ENCODE peak calls at places on chromosomes 5 and 9, in five cellular contexts. One of them, this sample, is unnamed.

GRCh38 chr9:136324501-136325300 is 2.6 kb upstream of the GPSM1 start:
- DNase-seq in AG10803: no peak
- DNase-seq in colonic mucosa: no peak
- DNase-seq in glutamatergic neuron: no peak
- DNase-seq in transverse colon: no peak
- DNase-seq in this sample: peak

GRCh38 chr5:115265220-115265619 is 2.5 kb upstream of the PGGT1B start:
- DNase-seq in glutamatergic neuron: no peak
- DNase-seq in transverse colon: no peak
- DNase-seq in AG10803: no peak
- DNase-seq in colonic mucosa: no peak
- DNase-seq in this sample: no peak

GRCh38 chr5:58066076-58066475 is 393.8 kb downstream of the PLK2 start:
- DNase-seq in glutamatergic neuron: no peak
- DNase-seq in transverse colon: no peak
- DNase-seq in colonic mucosa: no peak
- DNase-seq in AG10803: no peak
- DNase-seq in this sample: no peak

GRCh38 chr5:160166973-160167622 is 47.8 kb upstream of the PWWP2A start:
- DNase-seq in colonic mucosa: no peak
- DNase-seq in glutamatergic neuron: no peak
- DNase-seq in AG10803: no peak
- DNase-seq in transverse colon: no peak
- DNase-seq in this sample: no peak

GRCh38 chr9:136273244-136273865 is 27.7 kb upstream of the QSOX2 start:
- DNase-seq in transverse colon: no peak
- DNase-seq in glutamatergic neuron: no peak
- DNase-seq in AG10803: no peak
- DNase-seq in colonic mucosa: no peak
- DNase-seq in this sample: no peak

GRCh38 chr9:104836235-104836634 is 72.3 kb downstream of the NIPSNAP3B start:
- DNase-seq in AG10803: no peak
- DNase-seq in glutamatergic neuron: no peak
- DNase-seq in colonic mucosa: no peak
- DNase-seq in transverse colon: no peak
- DNase-seq in this sample: no peak

GRCh38 chr9:69466151-69466550 is 141.1 kb downstream of the ENTREP1 start:
- DNase-seq in glutamatergic neuron: no peak
- DNase-seq in transverse colon: no peak
- DNase-seq in AG10803: peak
- DNase-seq in colonic mucosa: no peak
- DNase-seq in this sample: no peak

GRCh38 chr5:123719004-123719403 is 207.0 kb downstream of the CSNK1G3 start:
- DNase-seq in transverse colon: no peak
- DNase-seq in colonic mucosa: no peak
- DNase-seq in glutamatergic neuron: no peak
- DNase-seq in AG10803: no peak
- DNase-seq in this sample: no peak

GRCh38 chr5:160293901-160294561 is 18.3 kb downstream of the CCNJL start:
- DNase-seq in transverse colon: no peak
- DNase-seq in AG10803: no peak
- DNase-seq in glutamatergic neuron: no peak
- DNase-seq in colonic mucosa: no peak
- DNase-seq in this sample: no peak

GRCh38 chr9:69115621-69116020 is 58.5 kb upstream of the TJP2 start:
- DNase-seq in glutamatergic neuron: no peak
- DNase-seq in colonic mucosa: no peak
- DNase-seq in AG10803: peak
- DNase-seq in transverse colon: no peak
- DNase-seq in this sample: no peak

GRCh38 chr5:3698412-3698811 is 102.8 kb downstream of the IRX1 start:
- DNase-seq in transverse colon: no peak
- DNase-seq in AG10803: no peak
- DNase-seq in glutamatergic neuron: no peak
- DNase-seq in colonic mucosa: no peak
- DNase-seq in this sample: no peak

GRCh38 chr5:38497946-38498345 is 58.5 kb downstream of the LIFR start:
- DNase-seq in transverse colon: no peak
- DNase-seq in glutamatergic neuron: no peak
- DNase-seq in colonic mucosa: no peak
- DNase-seq in AG10803: peak
- DNase-seq in this sample: no peak

GRCh38 chr5:125117556-125117955 is 371.1 kb upstream of the ZNF608 start:
- DNase-seq in AG10803: peak
- DNase-seq in transverse colon: no peak
- DNase-seq in colonic mucosa: no peak
- DNase-seq in glutamatergic neuron: no peak
- DNase-seq in this sample: no peak

GRCh38 chr5:39780341-39780740 is 355.6 kb upstream of the DAB2 start:
- DNase-seq in glutamatergic neuron: no peak
- DNase-seq in colonic mucosa: no peak
- DNase-seq in AG10803: peak
- DNase-seq in transverse colon: no peak
- DNase-seq in this sample: no peak

GRCh38 chr9:96025995-96026572 is 150.6 kb downstream of the ERCC6L2 start:
- DNase-seq in transverse colon: no peak
- DNase-seq in glutamatergic neuron: peak
- DNase-seq in colonic mucosa: no peak
- DNase-seq in AG10803: no peak
- DNase-seq in this sample: no peak

GRCh38 chr5:96433066-96433447 is at the start of gene PCSK1:
- DNase-seq in transverse colon: no peak
- DNase-seq in glutamatergic neuron: peak
- DNase-seq in colonic mucosa: no peak
- DNase-seq in AG10803: no peak
- DNase-seq in this sample: no peak

GRCh38 chr5:96427823-96428222 is 5.2 kb downstream of the PCSK1 start:
- DNase-seq in AG10803: peak
- DNase-seq in glutamatergic neuron: no peak
- DNase-seq in colonic mucosa: no peak
- DNase-seq in transverse colon: no peak
- DNase-seq in this sample: no peak

GRCh38 chr5:96434201-96434645 is 1.2 kb upstream of the PCSK1 start:
- DNase-seq in AG10803: peak
- DNase-seq in colonic mucosa: peak
- DNase-seq in transverse colon: peak
- DNase-seq in glutamatergic neuron: peak
- DNase-seq in this sample: peak

GRCh38 chr5:96432245-96433065 is 593 bp downstream of the PCSK1 start:
- DNase-seq in glutamatergic neuron: peak
- DNase-seq in AG10803: peak
- DNase-seq in transverse colon: no peak
- DNase-seq in colonic mucosa: no peak
- DNase-seq in this sample: no peak

GRCh38 chr5:96431376-96432244 is 1.4 kb downstream of the PCSK1 start:
- DNase-seq in colonic mucosa: no peak
- DNase-seq in transverse colon: no peak
- DNase-seq in glutamatergic neuron: peak
- DNase-seq in AG10803: peak
- DNase-seq in this sample: no peak
- TF ChIP-seq CTCF in colonic mucosa: no peak
- TF ChIP-seq CTCF in transverse colon: no peak
- TF ChIP-seq CTCF in glutamatergic neuron: no peak
- TF ChIP-seq CTCF in AG10803: no peak
- TF ChIP-seq CTCF in this sample: no peak

GRCh38 chr9:108197888-108198287 is 657.9 kb downstream of the ACTL7B start:
- DNase-seq in glutamatergic neuron: no peak
- DNase-seq in colonic mucosa: no peak
- DNase-seq in AG10803: no peak
- DNase-seq in transverse colon: no peak
- DNase-seq in this sample: no peak
- TF ChIP-seq CTCF in glutamatergic neuron: no peak
- TF ChIP-seq CTCF in colonic mucosa: no peak
- TF ChIP-seq CTCF in AG10803: no peak
- TF ChIP-seq CTCF in transverse colon: no peak
- TF ChIP-seq CTCF in this sample: no peak

GRCh38 chr5:15285901-15286583 is 213.9 kb upstream of the FBXL7 start:
- DNase-seq in colonic mucosa: peak
- DNase-seq in AG10803: peak
- DNase-seq in glutamatergic neuron: no peak
- DNase-seq in transverse colon: no peak
- DNase-seq in this sample: no peak

GRCh38 chr5:15290953-15291352 is 209.0 kb upstream of the FBXL7 start:
- DNase-seq in glutamatergic neuron: no peak
- DNase-seq in AG10803: no peak
- DNase-seq in colonic mucosa: no peak
- DNase-seq in transverse colon: no peak
- DNase-seq in this sample: no peak

GRCh38 chr5:15286659-15287058 is 213.3 kb upstream of the FBXL7 start:
- DNase-seq in AG10803: peak
- DNase-seq in transverse colon: no peak
- DNase-seq in colonic mucosa: no peak
- DNase-seq in glutamatergic neuron: no peak
- DNase-seq in this sample: no peak
- TF ChIP-seq CTCF in AG10803: peak
- TF ChIP-seq CTCF in transverse colon: no peak
- TF ChIP-seq CTCF in colonic mucosa: no peak
- TF ChIP-seq CTCF in glutamatergic neuron: no peak
- TF ChIP-seq CTCF in this sample: no peak

DNA sequence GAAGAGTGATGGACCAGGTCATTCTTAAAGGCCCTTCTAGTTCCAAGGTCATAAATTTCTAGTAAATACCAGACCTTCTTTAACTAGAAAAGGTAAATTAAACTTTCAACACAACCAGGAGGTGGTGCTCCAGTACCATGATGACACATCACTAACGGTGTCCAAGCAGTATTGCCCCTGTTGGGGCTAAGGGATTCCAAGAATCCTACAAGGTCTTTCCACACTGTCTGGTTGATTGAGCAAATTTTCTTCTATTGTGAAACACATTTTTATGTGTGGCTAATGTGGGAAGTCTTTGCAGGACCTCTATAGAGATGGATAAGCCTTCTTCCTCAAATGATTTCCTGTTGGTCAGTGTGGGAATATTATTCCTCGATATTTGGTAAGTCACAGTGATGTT is 459.6 kb upstream of the PAPPA start:
- DNase-seq in AG10803: peak
- DNase-seq in colonic mucosa: no peak
- DNase-seq in glutamatergic neuron: peak
- DNase-seq in transverse colon: peak
- DNase-seq in this sample: peak
- TF ChIP-seq CTCF in AG10803: peak
- TF ChIP-seq CTCF in colonic mucosa: no peak
- TF ChIP-seq CTCF in glutamatergic neuron: no peak
- TF ChIP-seq CTCF in transverse colon: no peak
- TF ChIP-seq CTCF in this sample: no peak

GRCh38 chr9:9924369-9924768 is 688.4 kb downstream of the PTPRD start:
- DNase-seq in glutamatergic neuron: no peak
- DNase-seq in transverse colon: no peak
- DNase-seq in colonic mucosa: no peak
- DNase-seq in AG10803: no peak
- DNase-seq in this sample: no peak

GRCh38 chr9:9919174-9919573 is 693.6 kb downstream of the PTPRD start:
- DNase-seq in colonic mucosa: no peak
- DNase-seq in AG10803: no peak
- DNase-seq in transverse colon: no peak
- DNase-seq in glutamatergic neuron: no peak
- DNase-seq in this sample: no peak

GRCh38 chr9:9917400-9917799 is 695.4 kb downstream of the PTPRD start:
- DNase-seq in AG10803: no peak
- DNase-seq in transverse colon: no peak
- DNase-seq in colonic mucosa: no peak
- DNase-seq in glutamatergic neuron: no peak
- DNase-seq in this sample: no peak

GRCh38 chr9:9921771-9922170 is 691.0 kb downstream of the PTPRD start:
- DNase-seq in colonic mucosa: no peak
- DNase-seq in glutamatergic neuron: no peak
- DNase-seq in transverse colon: no peak
- DNase-seq in AG10803: no peak
- DNase-seq in this sample: no peak

DNA sequence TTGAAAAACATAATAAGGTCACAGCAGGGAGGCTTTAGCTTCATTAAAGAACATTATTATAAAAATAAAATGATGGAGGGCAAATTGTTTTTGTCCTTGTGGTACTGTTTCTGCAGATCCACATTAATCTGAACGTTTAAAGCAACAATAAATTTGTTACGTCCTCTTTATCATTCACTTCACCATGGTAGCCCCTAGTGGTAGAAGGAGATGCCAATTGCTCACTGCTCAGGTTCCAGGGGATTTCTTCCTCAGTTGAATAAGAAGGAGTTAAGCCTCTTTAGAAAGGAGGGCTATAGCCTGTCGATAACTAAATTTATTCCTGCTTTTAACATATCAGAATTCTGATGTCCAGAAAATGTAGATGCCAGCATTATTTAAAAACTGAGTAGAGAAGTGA is 692.4 kb downstream of the PTPRD start:
- DNase-seq in colonic mucosa: no peak
- DNase-seq in glutamatergic neuron: no peak
- DNase-seq in AG10803: no peak
- DNase-seq in transverse colon: no peak
- DNase-seq in this sample: no peak
- TF ChIP-seq CTCF in colonic mucosa: no peak
- TF ChIP-seq CTCF in glutamatergic neuron: peak
- TF ChIP-seq CTCF in AG10803: no peak
- TF ChIP-seq CTCF in transverse colon: no peak
- TF ChIP-seq CTCF in this sample: no peak

GRCh38 chr5:178196413-178196812 is 7.9 kb upstream of the HNRNPAB start:
- DNase-seq in transverse colon: no peak
- DNase-seq in colonic mucosa: no peak
- DNase-seq in AG10803: no peak
- DNase-seq in glutamatergic neuron: no peak
- DNase-seq in this sample: no peak

GRCh38 chr5:178194026-178194425 is 6.9 kb upstream of the GMCL2 start:
- DNase-seq in AG10803: no peak
- DNase-seq in colonic mucosa: no peak
- DNase-seq in transverse colon: no peak
- DNase-seq in glutamatergic neuron: no peak
- DNase-seq in this sample: no peak

GRCh38 chr5:178199581-178200434 is 4.5 kb upstream of the HNRNPAB start:
- DNase-seq in glutamatergic neuron: no peak
- DNase-seq in transverse colon: no peak
- DNase-seq in AG10803: no peak
- DNase-seq in colonic mucosa: no peak
- DNase-seq in this sample: no peak

GRCh38 chr5:178198706-178199105 is 5.6 kb upstream of the HNRNPAB start:
- DNase-seq in transverse colon: no peak
- DNase-seq in glutamatergic neuron: no peak
- DNase-seq in AG10803: no peak
- DNase-seq in colonic mucosa: no peak
- DNase-seq in this sample: no peak

DNA sequence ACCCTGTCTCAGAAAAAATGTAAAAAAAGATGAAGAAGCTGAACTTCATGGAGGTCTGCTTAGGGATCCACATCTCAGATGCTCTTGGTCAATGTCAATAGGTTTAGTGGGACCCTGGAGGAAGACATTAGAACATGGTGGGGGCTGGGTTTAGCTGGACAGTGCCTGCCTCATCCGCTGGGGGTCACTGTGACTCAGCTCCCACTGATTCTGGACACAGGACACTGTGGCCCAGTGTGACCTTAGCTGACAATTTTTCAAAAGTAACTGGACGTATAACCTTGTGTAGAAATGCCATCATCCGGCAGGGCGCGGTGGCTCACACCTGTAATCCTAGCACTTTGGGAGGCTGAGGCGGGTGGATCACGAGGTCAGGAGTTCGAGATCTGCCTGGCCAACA is 7.3 kb upstream of the HNRNPAB start:
- DNase-seq in transverse colon: peak
- DNase-seq in colonic mucosa: no peak
- DNase-seq in AG10803: no peak
- DNase-seq in glutamatergic neuron: peak
- DNase-seq in this sample: no peak
- TF ChIP-seq CTCF in transverse colon: peak
- TF ChIP-seq CTCF in colonic mucosa: peak
- TF ChIP-seq CTCF in AG10803: peak
- TF ChIP-seq CTCF in glutamatergic neuron: peak
- TF ChIP-seq CTCF in this sample: no peak

GRCh38 chr5:122615146-122615545 is 159.7 kb upstream of the SNX2 start:
- DNase-seq in transverse colon: no peak
- DNase-seq in glutamatergic neuron: no peak
- DNase-seq in AG10803: no peak
- DNase-seq in colonic mucosa: no peak
- DNase-seq in this sample: no peak
- TF ChIP-seq CTCF in transverse colon: no peak
- TF ChIP-seq CTCF in glutamatergic neuron: no peak
- TF ChIP-seq CTCF in AG10803: no peak
- TF ChIP-seq CTCF in colonic mucosa: no peak
- TF ChIP-seq CTCF in this sample: no peak

This sample was measured in Calu3.